ENCODE peak calls at places on chromosome 21, in nine cellular contexts. One of them, this sample, is unnamed.

GRCh38 chr21:33395866-33396265 is 7.3 kb upstream of the IFNGR2 start:
- DNase-seq in AG09319: no peak
- DNase-seq in cerebellar nuclear complex: no peak
- DNase-seq in cardiac fibroblast: no peak
- DNase-seq in substantia nigra: no peak
- DNase-seq in LoVo: no peak
- DNase-seq in stimulated activated CD4-positive, alpha-beta T cell treated with anti-CD3 and anti-CD28 coated beads, Interleukin-12 subunit alpha, Interleukin-12 subunit beta, amount 100 ng/mL, for 4 hours: no peak
- DNase-seq in putamen: no peak
- DNase-seq in amygdala: no peak
- DNase-seq in this sample: no peak

GRCh38 chr21:35674272-35674671 is 386.1 kb downstream of the SETD4 start:
- DNase-seq in AG09319: no peak
- DNase-seq in cerebellar nuclear complex: no peak
- DNase-seq in cardiac fibroblast: no peak
- DNase-seq in substantia nigra: no peak
- DNase-seq in LoVo: no peak
- DNase-seq in stimulated activated CD4-positive, alpha-beta T cell treated with anti-CD3 and anti-CD28 coated beads, Interleukin-12 subunit alpha, Interleukin-12 subunit beta, amount 100 ng/mL, for 4 hours: no peak
- DNase-seq in putamen: no peak
- DNase-seq in amygdala: no peak
- DNase-seq in this sample: no peak

GRCh38 chr21:46088189-46088588 is 9.7 kb upstream of the COL6A2 start:
- DNase-seq in AG09319: no peak
- DNase-seq in cerebellar nuclear complex: no peak
- DNase-seq in cardiac fibroblast: no peak
- DNase-seq in substantia nigra: no peak
- DNase-seq in LoVo: no peak
- DNase-seq in stimulated activated CD4-positive, alpha-beta T cell treated with anti-CD3 and anti-CD28 coated beads, Interleukin-12 subunit alpha, Interleukin-12 subunit beta, amount 100 ng/mL, for 4 hours: no peak
- DNase-seq in putamen: no peak
- DNase-seq in amygdala: no peak
- DNase-seq in this sample: no peak

GRCh38 chr21:38181101-38181500 is 75.7 kb upstream of the KCNJ15 start:
- DNase-seq in AG09319: no peak
- DNase-seq in cerebellar nuclear complex: no peak
- DNase-seq in cardiac fibroblast: no peak
- DNase-seq in substantia nigra: no peak
- DNase-seq in LoVo: no peak
- DNase-seq in stimulated activated CD4-positive, alpha-beta T cell treated with anti-CD3 and anti-CD28 coated beads, Interleukin-12 subunit alpha, Interleukin-12 subunit beta, amount 100 ng/mL, for 4 hours: no peak
- DNase-seq in putamen: no peak
- DNase-seq in amygdala: no peak
- DNase-seq in this sample: no peak

GRCh38 chr21:45644041-45644906 is 749 bp downstream of the PCBP3 start:
- DNase-seq in AG09319: no peak
- DNase-seq in cerebellar nuclear complex: no peak
- DNase-seq in cardiac fibroblast: peak
- DNase-seq in substantia nigra: no peak
- DNase-seq in LoVo: no peak
- DNase-seq in stimulated activated CD4-positive, alpha-beta T cell treated with anti-CD3 and anti-CD28 coated beads, Interleukin-12 subunit alpha, Interleukin-12 subunit beta, amount 100 ng/mL, for 4 hours: no peak
- DNase-seq in putamen: no peak
- DNase-seq in amygdala: no peak
- DNase-seq in this sample: no peak

GRCh38 chr21:45574691-45575090 is 32.5 kb upstream of the SLC19A1 start:
- DNase-seq in AG09319: no peak
- DNase-seq in cerebellar nuclear complex: no peak
- DNase-seq in cardiac fibroblast: no peak
- DNase-seq in substantia nigra: no peak
- DNase-seq in LoVo: no peak
- DNase-seq in stimulated activated CD4-positive, alpha-beta T cell treated with anti-CD3 and anti-CD28 coated beads, Interleukin-12 subunit alpha, Interleukin-12 subunit beta, amount 100 ng/mL, for 4 hours: no peak
- DNase-seq in putamen: no peak
- DNase-seq in amygdala: no peak
- DNase-seq in this sample: no peak

GRCh38 chr21:44780767-44781459 is 20.7 kb downstream of the UBE2G2 start:
- DNase-seq in AG09319: no peak
- DNase-seq in cerebellar nuclear complex: no peak
- DNase-seq in cardiac fibroblast: no peak
- DNase-seq in substantia nigra: no peak
- DNase-seq in LoVo: no peak
- DNase-seq in stimulated activated CD4-positive, alpha-beta T cell treated with anti-CD3 and anti-CD28 coated beads, Interleukin-12 subunit alpha, Interleukin-12 subunit beta, amount 100 ng/mL, for 4 hours: no peak
- DNase-seq in putamen: no peak
- DNase-seq in amygdala: no peak
- DNase-seq in this sample: no peak

GRCh38 chr21:35257413-35257812 is 208.3 kb upstream of the RUNX1 start:
- DNase-seq in AG09319: peak
- DNase-seq in cerebellar nuclear complex: no peak
- DNase-seq in cardiac fibroblast: peak
- DNase-seq in substantia nigra: no peak
- DNase-seq in LoVo: peak
- DNase-seq in stimulated activated CD4-positive, alpha-beta T cell treated with anti-CD3 and anti-CD28 coated beads, Interleukin-12 subunit alpha, Interleukin-12 subunit beta, amount 100 ng/mL, for 4 hours: no peak
- DNase-seq in putamen: no peak
- DNase-seq in amygdala: peak
- DNase-seq in this sample: peak

GRCh38 chr21:14742119-14742518 is 196.0 kb upstream of the SAMSN1 start:
- DNase-seq in AG09319: no peak
- DNase-seq in cerebellar nuclear complex: no peak
- DNase-seq in cardiac fibroblast: peak
- DNase-seq in substantia nigra: no peak
- DNase-seq in LoVo: no peak
- DNase-seq in stimulated activated CD4-positive, alpha-beta T cell treated with anti-CD3 and anti-CD28 coated beads, Interleukin-12 subunit alpha, Interleukin-12 subunit beta, amount 100 ng/mL, for 4 hours: no peak
- DNase-seq in putamen: no peak
- DNase-seq in amygdala: no peak
- DNase-seq in this sample: no peak

GRCh38 chr21:21715286-21715969 is 717.2 kb downstream of the NCAM2 start:
- DNase-seq in AG09319: no peak
- DNase-seq in cerebellar nuclear complex: no peak
- DNase-seq in cardiac fibroblast: peak
- DNase-seq in substantia nigra: no peak
- DNase-seq in LoVo: no peak
- DNase-seq in stimulated activated CD4-positive, alpha-beta T cell treated with anti-CD3 and anti-CD28 coated beads, Interleukin-12 subunit alpha, Interleukin-12 subunit beta, amount 100 ng/mL, for 4 hours: no peak
- DNase-seq in putamen: no peak
- DNase-seq in amygdala: no peak
- DNase-seq in this sample: no peak

This sample was measured in dorsolateral prefrontal cortex.